ENCODE peak calls at places on chromosome 3, in ten cellular contexts. T is uterus, Y is tibial nerve, L is Peyer's patch, P is ovary, A is sigmoid colon, X is K562, E is thyroid gland, B is esophagus squamous epithelium, M is IMR-90. S is an unnamed sample.

GRCh38 chr3:133479895-133480669 is 80.2 kb downstream of the BFSP2 start:
- DNase-seq in T (no peak), Y (no peak), L (no peak), P (no peak), A (no peak), X (no peak), E (no peak), B (no peak), M (no peak), S (peak)

GRCh38 chr3:28334552-28334951 is 14.0 kb upstream of the ZCWPW2 start:
- DNase-seq in T (no peak), Y (no peak), L (no peak), P (no peak), A (no peak), X (no peak), E (no peak), B (no peak), M (peak), S (no peak)

GRCh38 chr3:23820888-23821287 is 15.1 kb downstream of the UBE2E1 start:
- DNase-seq in T (no peak), Y (no peak), L (no peak), P (no peak), A (no peak), X (no peak), E (no peak), B (no peak), M (no peak), S (no peak)

GRCh38 chr3:45442679-45443214 is 54.4 kb downstream of the LARS2 start:
- DNase-seq in T (no peak), Y (no peak), L (no peak), P (no peak), A (no peak), X (no peak), E (no peak), B (no peak), M (no peak), S (no peak)

GRCh38 chr3:126130081-126130855 is 46.3 kb upstream of the SLC41A3 start:
- DNase-seq in T (peak), Y (no peak), L (no peak), P (peak), A (peak), X (no peak), E (no peak), B (no peak), M (no peak), S (no peak)

GRCh38 chr3:10992017-10992945 is at the start of gene SLC6A1:
- DNase-seq in T (peak), Y (no peak), L (no peak), P (peak), A (no peak), X (peak), E (no peak), B (no peak), M (no peak), S (no peak)

GRCh38 chr3:13776253-13777050 is 103.4 kb downstream of the WNT7A start:
- DNase-seq in T (no peak), Y (no peak), L (no peak), P (peak), A (no peak), X (no peak), E (no peak), B (no peak), M (no peak), S (no peak)

GRCh38 chr3:177713921-177714900 is 516.9 kb upstream of the TBL1XR1 start:
- DNase-seq in T (no peak), Y (no peak), L (no peak), P (no peak), A (no peak), X (no peak), E (no peak), B (no peak), M (no peak), S (no peak)

GRCh38 chr3:133384331-133385027 is 15.4 kb upstream of the BFSP2 start:
- DNase-seq in T (peak), Y (peak), L (peak), P (peak), A (no peak), X (peak), E (peak), B (no peak), M (peak), S (peak)

GRCh38 chr3:183301937-183302580 is 49.0 kb downstream of the B3GNT5 start:
- DNase-seq in T (no peak), Y (no peak), L (no peak), P (no peak), A (no peak), X (no peak), E (no peak), B (no peak), M (peak), S (no peak)

GRCh38 chr3:124115279-124115678 is 123.4 kb upstream of the ROPN1 start:
- DNase-seq in T (no peak), Y (no peak), L (no peak), P (no peak), A (no peak), X (no peak), E (no peak), B (no peak), M (no peak), S (no peak)

GRCh38 chr3:68919000-68919399 is 13.3 kb downstream of the TAFA4 start:
- DNase-seq in T (no peak), Y (no peak), L (no peak), P (no peak), A (no peak), X (no peak), E (no peak), B (no peak), M (peak), S (no peak)

GRCh38 chr3:138062626-138063025 is 52.7 kb downstream of the CLDN18 start:
- DNase-seq in T (no peak), Y (no peak), L (no peak), P (no peak), A (no peak), X (no peak), E (no peak), B (no peak), M (peak), S (no peak)

GRCh38 chr3:168121175-168121853 is 25.6 kb upstream of the GOLIM4 start:
- DNase-seq in T (peak), Y (no peak), L (no peak), P (no peak), A (peak), X (no peak), E (no peak), B (no peak), M (peak), S (peak)

GRCh38 chr3:104696470-104696869 is 670.2 kb upstream of the ALCAM start:
- DNase-seq in T (no peak), Y (no peak), L (no peak), P (no peak), A (no peak), X (no peak), E (no peak), B (no peak), M (no peak), S (no peak)

GRCh38 chr3:69671082-69671952 is 67.9 kb upstream of the MITF start:
- DNase-seq in T (peak), Y (no peak), L (no peak), P (no peak), A (no peak), X (peak), E (peak), B (no peak), M (peak), S (peak)

GRCh38 chr3:168102735-168103410 is 7.1 kb upstream of the GOLIM4 start:
- DNase-seq in T (no peak), Y (no peak), L (no peak), P (no peak), A (no peak), X (no peak), E (no peak), B (no peak), M (no peak), S (no peak)

GRCh38 chr3:14861451-14862302 is 42.9 kb downstream of the FGD5 start:
- DNase-seq in T (no peak), Y (no peak), L (no peak), P (no peak), A (no peak), X (no peak), E (no peak), B (no peak), M (no peak), S (no peak)

GRCh38 chr3:45337839-45338470 is 50.4 kb upstream of the LARS2 start:
- DNase-seq in T (no peak), Y (no peak), L (no peak), P (no peak), A (no peak), X (no peak), E (no peak), B (no peak), M (no peak), S (no peak)

GRCh38 chr3:187112934-187113793 is 26.1 kb downstream of the RPL39L start:
- DNase-seq in T (no peak), Y (no peak), L (no peak), P (no peak), A (no peak), X (no peak), E (no peak), B (no peak), M (peak), S (no peak)

GRCh38 chr3:154122912-154123559 is 1.8 kb downstream of the ARHGEF26 start:
- DNase-seq in T (peak), Y (no peak), L (no peak), P (no peak), A (no peak), X (no peak), E (peak), B (no peak), M (peak), S (peak)

GRCh38 chr3:48469046-48469915 is 22.7 kb downstream of the ATRIP start:
- DNase-seq in T (no peak), Y (no peak), L (no peak), P (no peak), A (no peak), X (no peak), E (no peak), B (no peak), M (no peak), S (no peak)

GRCh38 chr3:50259432-50260026 is 9.4 kb upstream of the SEMA3B start:
- DNase-seq in T (no peak), Y (no peak), L (no peak), P (no peak), A (peak), X (no peak), E (no peak), B (no peak), M (no peak), S (no peak)

GRCh38 chr3:50257990-50258389 is 11.0 kb upstream of the SEMA3B start:
- DNase-seq in T (no peak), Y (no peak), L (no peak), P (no peak), A (no peak), X (no peak), E (no peak), B (no peak), M (no peak), S (no peak)

GRCh38 chr3:50258979-50259378 is 10.0 kb upstream of the SEMA3B start:
- DNase-seq in T (no peak), Y (no peak), L (no peak), P (no peak), A (no peak), X (no peak), E (no peak), B (no peak), M (no peak), S (no peak)

GRCh38 chr3:50255251-50255615 is 13.7 kb upstream of the SEMA3B start:
- DNase-seq in T (no peak), Y (no peak), L (no peak), P (no peak), A (no peak), X (no peak), E (no peak), B (no peak), M (no peak), S (no peak)

DNA sequence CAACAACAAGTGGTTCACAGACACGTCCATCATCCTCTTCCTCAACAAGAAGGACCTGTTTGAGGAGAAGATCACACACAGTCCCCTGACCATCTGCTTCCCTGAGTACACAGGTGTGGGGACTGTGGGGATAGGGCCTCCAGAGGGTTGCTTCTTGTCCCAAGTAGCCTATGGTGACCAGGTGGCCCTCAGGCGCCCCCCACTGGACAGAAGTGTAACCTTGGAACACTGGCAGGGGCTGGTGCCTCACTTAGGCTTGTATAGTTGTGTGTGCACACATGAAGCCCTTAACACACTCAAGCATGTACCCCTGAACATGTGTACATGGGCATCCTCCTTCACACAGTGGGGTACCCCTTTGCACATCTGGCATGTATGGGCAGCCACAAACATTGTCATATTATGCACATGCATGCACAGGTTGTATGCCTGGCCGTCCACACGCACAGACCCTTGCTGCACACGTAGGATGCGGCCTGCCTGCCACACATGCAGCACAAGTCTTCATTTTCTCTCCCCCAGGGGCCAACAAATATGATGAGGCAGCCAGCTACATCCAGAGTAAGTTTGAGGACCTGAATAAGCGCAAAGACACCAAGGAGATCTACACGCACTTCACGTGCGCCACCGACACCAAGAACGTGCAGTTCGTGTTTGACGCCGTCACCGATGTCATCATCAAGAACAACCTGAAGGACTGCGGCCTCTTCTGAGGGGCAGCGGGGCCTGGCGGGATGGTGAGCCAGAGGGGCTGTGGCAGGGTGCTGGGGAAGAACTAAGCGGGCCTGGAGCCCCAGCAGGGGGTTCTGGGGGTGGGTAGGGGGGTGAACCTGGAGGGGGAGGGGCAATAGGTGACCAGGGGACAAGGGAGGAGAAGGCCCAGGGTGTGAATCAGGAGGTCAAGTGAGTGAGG is 11.7 kb upstream of the SEMA3B start:
- DNase-seq in T (no peak), Y (no peak), L (peak), P (no peak), A (no peak), X (no peak), E (no peak), B (no peak), M (no peak), S (no peak)
- TF ChIP-seq CTCF in T (no peak), Y (peak), L (no peak), P (no peak), A (peak), X (peak), E (peak), B (peak), M (peak), S (peak)

DNA sequence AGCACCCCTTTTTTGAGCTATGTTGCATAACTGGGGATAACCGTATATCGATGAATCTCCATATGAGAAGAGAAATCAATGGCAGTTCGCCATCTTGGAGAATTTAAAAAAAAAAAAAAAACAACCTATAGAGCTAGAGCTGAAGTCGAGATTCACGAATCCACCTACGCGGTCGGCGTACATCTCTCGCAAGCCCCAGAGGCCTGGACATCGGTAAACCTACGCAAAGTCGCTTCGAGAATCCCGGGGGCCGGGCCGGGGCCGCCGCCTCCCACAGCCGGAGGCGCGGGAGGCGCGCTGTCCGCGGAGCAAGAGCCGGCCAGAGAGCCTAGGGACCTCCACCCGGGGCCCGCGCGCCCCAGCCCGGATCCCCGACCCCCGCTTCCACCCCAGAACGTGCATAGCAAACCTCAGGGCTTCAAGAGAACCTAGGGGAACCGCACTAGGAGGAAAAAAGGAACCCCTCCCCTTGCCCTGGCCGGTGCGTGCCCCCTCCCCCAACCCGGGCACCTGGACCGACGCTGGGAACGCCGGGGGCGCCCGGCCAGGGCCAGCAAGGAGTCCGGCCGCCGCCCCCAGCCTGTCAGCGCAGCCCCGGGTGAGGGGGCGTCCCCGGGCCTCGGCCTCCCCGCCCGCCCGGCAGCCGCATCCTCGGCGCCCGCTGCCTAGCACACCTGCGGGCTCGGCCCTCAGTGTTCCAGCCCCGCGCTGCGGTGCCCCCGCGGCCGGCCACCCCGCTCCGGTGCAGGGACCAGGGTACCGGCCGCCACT is 565 bp downstream of the PFN2 start:
- DNase-seq in T (peak), Y (peak), L (peak), P (peak), A (peak), X (peak), E (peak), B (peak), M (peak), S (peak)
- TF ChIP-seq POLR2A in T (no peak), Y (no peak), L (no peak), P (no peak), A (peak), X (no peak), E (no peak), B (peak), M (no peak), S (peak)

GRCh38 chr3:77042892-77043291 is 3.0 kb downstream of the ROBO2 start:
- DNase-seq in T (no peak), Y (no peak), L (no peak), P (no peak), A (no peak), X (no peak), E (no peak), B (no peak), M (no peak), S (no peak)
- TF ChIP-seq CTCF in T (no peak), Y (no peak), L (no peak), P (no peak), A (no peak), X (no peak), E (no peak), B (no peak), M (no peak), S (no peak)

GRCh38 chr3:179661777-179662176 is 8.9 kb downstream of the USP13 start:
- DNase-seq in T (no peak), Y (no peak), L (no peak), P (no peak), A (no peak), X (no peak), E (no peak), B (no peak), M (no peak), S (no peak)

GRCh38 chr3:179666436-179667035 is 13.7 kb downstream of the USP13 start:
- DNase-seq in T (no peak), Y (no peak), L (no peak), P (peak), A (no peak), X (no peak), E (peak), B (no peak), M (no peak), S (peak)

GRCh38 chr3:179668429-179668828 is 15.6 kb downstream of the USP13 start:
- DNase-seq in T (no peak), Y (no peak), L (no peak), P (no peak), A (no peak), X (no peak), E (no peak), B (no peak), M (no peak), S (no peak)

GRCh38 chr3:179663093-179663492 is 10.3 kb downstream of the USP13 start:
- DNase-seq in T (no peak), Y (no peak), L (no peak), P (no peak), A (no peak), X (no peak), E (no peak), B (no peak), M (no peak), S (no peak)

GRCh38 chr3:179666030-179666429 is 13.2 kb downstream of the USP13 start:
- DNase-seq in T (no peak), Y (no peak), L (no peak), P (no peak), A (no peak), X (no peak), E (no peak), B (no peak), M (no peak), S (no peak)
- TF ChIP-seq POLR2A in T (no peak), Y (no peak), L (no peak), P (no peak), A (no peak), X (no peak), E (no peak), B (no peak), M (no peak), S (no peak)

GRCh38 chr3:170869645-170870593 is at the start of gene RPL22L1:
- DNase-seq in T (peak), Y (peak), L (peak), P (peak), A (peak), X (peak), E (peak), B (no peak), M (peak), S (peak)
- TF ChIP-seq CTCF in T (peak), Y (no peak), L (no peak), P (peak), A (no peak), X (no peak), E (no peak), B (peak), M (peak), S (peak)

GRCh38 chr3:115022835-115023398 is 124.2 kb downstream of the ZBTB20 start:
- DNase-seq in T (no peak), Y (no peak), L (no peak), P (no peak), A (no peak), X (no peak), E (no peak), B (no peak), M (peak), S (no peak)

GRCh38 chr3:115018694-115019093 is 128.4 kb downstream of the ZBTB20 start:
- DNase-seq in T (no peak), Y (no peak), L (no peak), P (no peak), A (no peak), X (no peak), E (no peak), B (no peak), M (no peak), S (no peak)

GRCh38 chr3:115021061-115021460 is 126.0 kb downstream of the ZBTB20 start:
- DNase-seq in T (no peak), Y (no peak), L (no peak), P (no peak), A (no peak), X (no peak), E (no peak), B (no peak), M (no peak), S (no peak)

GRCh38 chr3:115022214-115022613 is 124.9 kb downstream of the ZBTB20 start:
- DNase-seq in T (no peak), Y (no peak), L (no peak), P (no peak), A (no peak), X (no peak), E (no peak), B (no peak), M (peak), S (no peak)

GRCh38 chr3:115019900-115020299 is 127.2 kb downstream of the ZBTB20 start:
- DNase-seq in T (no peak), Y (no peak), L (no peak), P (no peak), A (peak), X (no peak), E (peak), B (no peak), M (no peak), S (no peak)
- TF ChIP-seq POLR2A in T (no peak), Y (no peak), L (no peak), P (no peak), A (no peak), X (no peak), E (no peak), B (no peak), M (no peak), S (no peak)